ENCODE peak calls at places on chromosomes 3 and 15, in seven cellular contexts. One of them, this sample, is unnamed.

GRCh38 chr15:97576916-97577645 is 383.4 kb upstream of the ARRDC4 start:
- DNase-seq in iPS DF 6.9: no peak
- DNase-seq in amygdala: no peak
- DNase-seq in NCI-H2171 treated with DMSO at 0.1 percent for 48 hours: no peak
- DNase-seq in naive thymus-derived CD8-positive, alpha-beta T cell: no peak
- DNase-seq in GM10248: no peak
- DNase-seq in OCI-LY7: no peak
- DNase-seq in this sample: no peak

GRCh38 chr3:119700269-119700919 is 2.4 kb upstream of the CFAP91 start:
- DNase-seq in OCI-LY7: no peak
- DNase-seq in GM10248: peak
- DNase-seq in iPS DF 6.9: no peak
- DNase-seq in naive thymus-derived CD8-positive, alpha-beta T cell: no peak
- DNase-seq in NCI-H2171 treated with DMSO at 0.1 percent for 48 hours: no peak
- DNase-seq in amygdala: no peak
- DNase-seq in this sample: no peak

GRCh38 chr15:50655555-50655954 is 31.0 kb downstream of the TRPM7 start:
- DNase-seq in naive thymus-derived CD8-positive, alpha-beta T cell: no peak
- DNase-seq in OCI-LY7: no peak
- DNase-seq in iPS DF 6.9: no peak
- DNase-seq in NCI-H2171 treated with DMSO at 0.1 percent for 48 hours: no peak
- DNase-seq in GM10248: no peak
- DNase-seq in amygdala: no peak
- DNase-seq in this sample: no peak

GRCh38 chr3:11136871-11137626 is 17.2 kb upstream of the HRH1 start:
- DNase-seq in OCI-LY7: no peak
- DNase-seq in amygdala: peak
- DNase-seq in naive thymus-derived CD8-positive, alpha-beta T cell: no peak
- DNase-seq in iPS DF 6.9: no peak
- DNase-seq in NCI-H2171 treated with DMSO at 0.1 percent for 48 hours: peak
- DNase-seq in GM10248: no peak
- DNase-seq in this sample: peak

GRCh38 chr3:126852536-126852935 is 130.4 kb upstream of the PLXNA1 start:
- DNase-seq in GM10248: no peak
- DNase-seq in amygdala: no peak
- DNase-seq in iPS DF 6.9: no peak
- DNase-seq in OCI-LY7: no peak
- DNase-seq in naive thymus-derived CD8-positive, alpha-beta T cell: no peak
- DNase-seq in NCI-H2171 treated with DMSO at 0.1 percent for 48 hours: no peak
- DNase-seq in this sample: no peak

GRCh38 chr3:58200846-58201355 is 9.9 kb downstream of the DNASE1L3 start:
- DNase-seq in naive thymus-derived CD8-positive, alpha-beta T cell: no peak
- DNase-seq in iPS DF 6.9: no peak
- DNase-seq in GM10248: no peak
- DNase-seq in OCI-LY7: peak
- DNase-seq in NCI-H2171 treated with DMSO at 0.1 percent for 48 hours: no peak
- DNase-seq in amygdala: no peak
- DNase-seq in this sample: no peak

GRCh38 chr15:73388256-73388781 is 19.6 kb upstream of the HCN4 start:
- DNase-seq in iPS DF 6.9: no peak
- DNase-seq in naive thymus-derived CD8-positive, alpha-beta T cell: no peak
- DNase-seq in amygdala: no peak
- DNase-seq in NCI-H2171 treated with DMSO at 0.1 percent for 48 hours: no peak
- DNase-seq in OCI-LY7: no peak
- DNase-seq in GM10248: no peak
- DNase-seq in this sample: peak

GRCh38 chr15:64774556-64775523 is 549 bp downstream of the RBPMS2 start:
- DNase-seq in NCI-H2171 treated with DMSO at 0.1 percent for 48 hours: no peak
- DNase-seq in naive thymus-derived CD8-positive, alpha-beta T cell: no peak
- DNase-seq in iPS DF 6.9: no peak
- DNase-seq in amygdala: no peak
- DNase-seq in OCI-LY7: no peak
- DNase-seq in GM10248: no peak
- DNase-seq in this sample: no peak

GRCh38 chr3:45964139-45964538 is 20.9 kb downstream of the CXCR6 start:
- DNase-seq in iPS DF 6.9: no peak
- DNase-seq in amygdala: no peak
- DNase-seq in naive thymus-derived CD8-positive, alpha-beta T cell: no peak
- DNase-seq in NCI-H2171 treated with DMSO at 0.1 percent for 48 hours: no peak
- DNase-seq in OCI-LY7: no peak
- DNase-seq in GM10248: peak
- DNase-seq in this sample: no peak

GRCh38 chr3:179613807-179614206 is 9.2 kb downstream of the NDUFB5 start:
- DNase-seq in OCI-LY7: no peak
- DNase-seq in amygdala: no peak
- DNase-seq in NCI-H2171 treated with DMSO at 0.1 percent for 48 hours: no peak
- DNase-seq in GM10248: no peak
- DNase-seq in iPS DF 6.9: no peak
- DNase-seq in naive thymus-derived CD8-positive, alpha-beta T cell: no peak
- DNase-seq in this sample: no peak

GRCh38 chr15:66841953-66842681 is 140.1 kb downstream of the SMAD6 start:
- DNase-seq in naive thymus-derived CD8-positive, alpha-beta T cell: no peak
- DNase-seq in amygdala: no peak
- DNase-seq in NCI-H2171 treated with DMSO at 0.1 percent for 48 hours: no peak
- DNase-seq in GM10248: no peak
- DNase-seq in OCI-LY7: no peak
- DNase-seq in iPS DF 6.9: no peak
- DNase-seq in this sample: peak

GRCh38 chr3:187491371-187491770 is 123.2 kb downstream of the RTP4 start:
- DNase-seq in GM10248: no peak
- DNase-seq in OCI-LY7: no peak
- DNase-seq in naive thymus-derived CD8-positive, alpha-beta T cell: no peak
- DNase-seq in amygdala: no peak
- DNase-seq in NCI-H2171 treated with DMSO at 0.1 percent for 48 hours: no peak
- DNase-seq in iPS DF 6.9: no peak
- DNase-seq in this sample: peak

GRCh38 chr3:58495101-58495500 is 3.2 kb downstream of the KCTD6 start:
- DNase-seq in iPS DF 6.9: no peak
- DNase-seq in naive thymus-derived CD8-positive, alpha-beta T cell: no peak
- DNase-seq in OCI-LY7: no peak
- DNase-seq in GM10248: no peak
- DNase-seq in amygdala: no peak
- DNase-seq in NCI-H2171 treated with DMSO at 0.1 percent for 48 hours: no peak
- DNase-seq in this sample: no peak

GRCh38 chr3:149625795-149626194 is 32.0 kb downstream of the WWTR1 start:
- DNase-seq in GM10248: no peak
- DNase-seq in amygdala: no peak
- DNase-seq in OCI-LY7: no peak
- DNase-seq in iPS DF 6.9: no peak
- DNase-seq in naive thymus-derived CD8-positive, alpha-beta T cell: no peak
- DNase-seq in NCI-H2171 treated with DMSO at 0.1 percent for 48 hours: no peak
- DNase-seq in this sample: peak

GRCh38 chr15:35626531-35626930 is 80.6 kb upstream of the DPH6 start:
- DNase-seq in naive thymus-derived CD8-positive, alpha-beta T cell: no peak
- DNase-seq in GM10248: no peak
- DNase-seq in iPS DF 6.9: no peak
- DNase-seq in NCI-H2171 treated with DMSO at 0.1 percent for 48 hours: no peak
- DNase-seq in amygdala: no peak
- DNase-seq in OCI-LY7: no peak
- DNase-seq in this sample: no peak

GRCh38 chr3:15325228-15325627 is 7.2 kb downstream of the SH3BP5 start:
- DNase-seq in amygdala: no peak
- DNase-seq in iPS DF 6.9: no peak
- DNase-seq in NCI-H2171 treated with DMSO at 0.1 percent for 48 hours: no peak
- DNase-seq in OCI-LY7: no peak
- DNase-seq in GM10248: no peak
- DNase-seq in naive thymus-derived CD8-positive, alpha-beta T cell: no peak
- DNase-seq in this sample: peak

GRCh38 chr3:28840976-28841376 is 439.9 kb upstream of the RBMS3 start:
- DNase-seq in amygdala: no peak
- DNase-seq in OCI-LY7: no peak
- DNase-seq in GM10248: no peak
- DNase-seq in NCI-H2171 treated with DMSO at 0.1 percent for 48 hours: no peak
- DNase-seq in iPS DF 6.9: no peak
- DNase-seq in naive thymus-derived CD8-positive, alpha-beta T cell: no peak
- DNase-seq in this sample: peak

GRCh38 chr3:108053025-108053424 is 37.8 kb downstream of the CD47 start:
- DNase-seq in amygdala: no peak
- DNase-seq in naive thymus-derived CD8-positive, alpha-beta T cell: no peak
- DNase-seq in OCI-LY7: no peak
- DNase-seq in iPS DF 6.9: no peak
- DNase-seq in NCI-H2171 treated with DMSO at 0.1 percent for 48 hours: peak
- DNase-seq in GM10248: no peak
- DNase-seq in this sample: no peak

GRCh38 chr3:171049831-171050444 is 23.4 kb upstream of the SLC2A2 start:
- DNase-seq in OCI-LY7: peak
- DNase-seq in amygdala: peak
- DNase-seq in NCI-H2171 treated with DMSO at 0.1 percent for 48 hours: peak
- DNase-seq in naive thymus-derived CD8-positive, alpha-beta T cell: no peak
- DNase-seq in GM10248: peak
- DNase-seq in iPS DF 6.9: peak
- DNase-seq in this sample: no peak

GRCh38 chr3:178155521-178155920 is 380.7 kb upstream of the KCNMB2 start:
- DNase-seq in naive thymus-derived CD8-positive, alpha-beta T cell: no peak
- DNase-seq in NCI-H2171 treated with DMSO at 0.1 percent for 48 hours: no peak
- DNase-seq in iPS DF 6.9: no peak
- DNase-seq in GM10248: no peak
- DNase-seq in OCI-LY7: no peak
- DNase-seq in amygdala: no peak
- DNase-seq in this sample: no peak

GRCh38 chr15:70358871-70359647 is 261.3 kb upstream of the TLE3 start:
- DNase-seq in OCI-LY7: no peak
- DNase-seq in GM10248: no peak
- DNase-seq in naive thymus-derived CD8-positive, alpha-beta T cell: no peak
- DNase-seq in NCI-H2171 treated with DMSO at 0.1 percent for 48 hours: peak
- DNase-seq in amygdala: no peak
- DNase-seq in iPS DF 6.9: no peak
- DNase-seq in this sample: no peak

This sample was measured in retinal pigment epithelial cell.